ENCODE peak calls at places on chromosomes 4 and X, in four cellular contexts. X, I, Y and Z are unnamed samples.
A peak's percentile ranks its signal among the peaks of the same experiment; 100 is the strongest.

GRCh38 chrX:14529288-14529989 is at the start of gene GLRA2:
- DNase-seq in Y (peak; percentile 1), I (peak; percentile 56), X (no peak), Z (peak; percentile 3)

GRCh38 chr4:98260047-98260578 is 1.1 kb upstream of the RAP1GDS1 start:
- DNase-seq in Y (peak; percentile 52), I (no peak), X (no peak), Z (peak; percentile 34)

GRCh38 chr4:143294310-143294709 is 42.4 kb upstream of the GAB1 start:
- DNase-seq in Y (no peak), I (no peak), X (no peak), Z (no peak)

GRCh38 chr4:140249351-140249750 is 95.4 kb upstream of the MAML3 start:
- DNase-seq in X (no peak), Y (no peak), I (no peak), Z (peak; percentile 14)

GRCh38 chrX:46204721-46205422 is 340.3 kb downstream of the ZNF674 start:
- DNase-seq in X (no peak), I (no peak), Y (no peak), Z (no peak)

GRCh38 chrX:85930099-85930498 is 117.3 kb downstream of the CHM start:
- DNase-seq in Y (no peak), X (no peak), I (no peak), Z (no peak)

GRCh38 chr4:15778191-15778741 is at the start of gene CD38:
- DNase-seq in Y (no peak), I (peak; percentile 73), X (peak; percentile 67), Z (no peak)

GRCh38 chr4:111959202-111959601 is 186.1 kb upstream of the FAM241A start:
- DNase-seq in Y (peak; percentile 2), X (no peak), I (no peak), Z (no peak)

GRCh38 chr4:102616661-102617060 is 115.5 kb downstream of the NFKB1 start:
- DNase-seq in X (no peak), Y (no peak), I (no peak), Z (no peak)

GRCh38 chr4:6153874-6154273 is 46.5 kb downstream of the JAKMIP1 start:
- DNase-seq in X (no peak), Y (no peak), I (no peak), Z (no peak)

GRCh38 chr4:47167391-47167790 is 136.0 kb downstream of the GABRB1 start:
- DNase-seq in I (no peak), X (no peak), Y (no peak), Z (no peak)

GRCh38 chrX:49155243-49155899 is 7.2 kb upstream of the MAGIX start:
- DNase-seq in Y (no peak), X (no peak), I (peak; percentile 51), Z (peak; percentile 62)

GRCh38 chrX:123013141-123013540 is 170.9 kb upstream of the GRIA3 start:
- DNase-seq in X (no peak), I (no peak), Y (no peak), Z (no peak)

GRCh38 chrX:44619039-44619438 is 76.4 kb upstream of the FUNDC1 start:
- DNase-seq in Y (no peak), I (no peak), X (no peak), Z (no peak)

GRCh38 chrX:14039344-14039743 is 9.7 kb upstream of the GEMIN8 start:
- DNase-seq in X (no peak), I (no peak), Y (peak; percentile 28), Z (peak; percentile 73)

GRCh38 chr4:31741321-31741720 is 1021.2 kb downstream of the PCDH7 start:
- DNase-seq in I (no peak), Y (no peak), X (no peak), Z (no peak)

GRCh38 chr4:108527729-108528128 is 92.6 kb upstream of the RPL34 start:
- DNase-seq in Y (no peak), I (no peak), X (no peak), Z (no peak)

GRCh38 chr4:24226018-24226417 is 336.2 kb upstream of the PPARGC1A start:
- DNase-seq in X (no peak), Y (no peak), I (no peak), Z (no peak)

GRCh38 chr4:184805462-184806245 is 20.1 kb downstream of the ACSL1 start:
- DNase-seq in I (no peak), X (no peak), Y (no peak), Z (no peak)

GRCh38 chrX:152958047-152958446 is 35.9 kb downstream of the PNMA5 start:
- DNase-seq in Y (no peak), I (no peak), X (no peak), Z (no peak)

GRCh38 chrX:71533850-71534515 is 1.1 kb downstream of the OGT start:
- DNase-seq in I (peak; percentile 49), Y (peak; percentile 7), X (no peak), Z (peak; percentile 25)

GRCh38 chr4:106287353-106287969 is 28.5 kb downstream of the TBCK start:
- DNase-seq in X (no peak), I (no peak), Y (peak; percentile 97), Z (peak; percentile 12)

GRCh38 chr4:53688186-53688790 is 97.0 kb upstream of the LNX1 start:
- DNase-seq in X (peak; percentile 76), I (no peak), Y (no peak), Z (no peak)

GRCh38 chr4:148315049-148315448 is 127.2 kb downstream of the NR3C2 start:
- DNase-seq in Y (no peak), I (no peak), X (no peak), Z (no peak)

GRCh38 chr4:127781303-127782024 is 658 bp upstream of the HSPA4L start:
- DNase-seq in I (no peak), Y (no peak), X (no peak), Z (no peak)

GRCh38 chr4:117770269-117771087 is 263.8 kb upstream of the NDST3 start:
- DNase-seq in I (no peak), X (no peak), Y (no peak), Z (no peak)

GRCh38 chrX:107146670-107147069 is 28.0 kb upstream of the RBM41 start:
- DNase-seq in I (no peak), Y (no peak), X (no peak), Z (no peak)

GRCh38 chrX:1185556-1185955 is 26.9 kb downstream of the CRLF2 start:
- DNase-seq in I (peak; percentile 26), X (no peak), Y (no peak), Z (no peak)

GRCh38 chr4:150257338-150257737 is 179.1 kb downstream of the DCLK2 start:
- DNase-seq in Y (no peak), X (no peak), I (no peak), Z (no peak)

GRCh38 chr4:75990129-75990528 is 616 bp downstream of the SDAD1 start:
- DNase-seq in X (no peak), Y (peak; percentile 3), I (no peak), Z (no peak)

GRCh38 chr4:20418865-20419451 is 167.3 kb downstream of the SLIT2 start:
- DNase-seq in X (peak; percentile 40), Y (peak; percentile 36), I (no peak), Z (no peak)

GRCh38 chr4:128725405-128725804 is 84.1 kb upstream of the JADE1 start:
- DNase-seq in I (no peak), Y (peak; percentile 61), X (no peak), Z (no peak)

GRCh38 chr4:176769519-176769918 is 23.2 kb downstream of the VEGFC start:
- DNase-seq in I (no peak), X (no peak), Y (no peak), Z (no peak)

DNA sequence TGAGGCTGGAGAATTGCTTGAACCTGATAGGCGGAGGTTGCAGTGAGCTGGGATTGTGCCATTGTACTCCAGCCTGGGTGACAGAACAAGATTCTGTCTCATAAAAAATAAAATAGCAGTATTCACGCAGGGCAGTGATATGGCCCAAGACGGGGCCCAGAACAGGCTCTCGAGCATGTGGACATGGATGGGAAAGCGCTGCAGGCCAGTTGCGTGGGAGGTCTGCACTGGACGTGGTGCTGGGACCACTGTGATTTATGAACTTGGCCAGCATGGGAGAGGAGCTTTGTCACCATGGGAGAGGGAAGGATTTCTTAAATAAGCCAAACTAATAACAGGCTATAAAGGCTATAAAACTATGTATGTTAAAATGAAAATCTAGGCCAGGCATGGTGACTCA is 51.6 kb downstream of the NSD2 start:
- DNase-seq in I (no peak), X (no peak), Y (no peak), Z (no peak)
- TF ChIP-seq CEBPB in I (no peak), X (no peak), Y (no peak), Z (no peak)

GRCh38 chrX:47232803-47233332 is at the start of gene USP11:
- DNase-seq in Y (peak; percentile 47), X (no peak), I (peak; percentile 55), Z (peak; percentile 28)
- TF ChIP-seq ATF3 in Y (no peak), X (no peak), I (no peak), Z (no peak)

DNA sequence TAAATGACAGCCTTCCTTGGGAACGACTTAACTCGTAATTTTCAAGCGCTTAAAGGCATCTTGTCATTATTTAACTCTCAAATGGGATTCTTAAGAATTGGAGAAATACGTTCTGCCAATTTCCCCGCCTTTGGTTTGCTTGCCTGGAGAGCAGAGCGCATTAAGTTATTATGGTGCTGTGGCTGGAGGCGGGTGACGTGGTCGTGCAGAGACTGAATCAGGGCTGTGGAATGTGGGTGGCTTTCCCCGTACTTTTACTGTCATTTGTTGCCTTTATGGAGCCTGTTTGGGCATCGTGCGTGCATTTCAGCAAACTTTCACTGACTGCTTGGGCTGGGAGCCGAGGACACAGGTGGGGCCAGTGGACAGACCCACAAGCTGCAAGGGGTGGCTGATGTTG is 79.0 kb upstream of the PSAPL1 start:
- DNase-seq in X (no peak), Y (no peak), I (no peak), Z (no peak)
- TF ChIP-seq EP300 in X (no peak), Y (no peak), I (no peak), Z (no peak)

DNA sequence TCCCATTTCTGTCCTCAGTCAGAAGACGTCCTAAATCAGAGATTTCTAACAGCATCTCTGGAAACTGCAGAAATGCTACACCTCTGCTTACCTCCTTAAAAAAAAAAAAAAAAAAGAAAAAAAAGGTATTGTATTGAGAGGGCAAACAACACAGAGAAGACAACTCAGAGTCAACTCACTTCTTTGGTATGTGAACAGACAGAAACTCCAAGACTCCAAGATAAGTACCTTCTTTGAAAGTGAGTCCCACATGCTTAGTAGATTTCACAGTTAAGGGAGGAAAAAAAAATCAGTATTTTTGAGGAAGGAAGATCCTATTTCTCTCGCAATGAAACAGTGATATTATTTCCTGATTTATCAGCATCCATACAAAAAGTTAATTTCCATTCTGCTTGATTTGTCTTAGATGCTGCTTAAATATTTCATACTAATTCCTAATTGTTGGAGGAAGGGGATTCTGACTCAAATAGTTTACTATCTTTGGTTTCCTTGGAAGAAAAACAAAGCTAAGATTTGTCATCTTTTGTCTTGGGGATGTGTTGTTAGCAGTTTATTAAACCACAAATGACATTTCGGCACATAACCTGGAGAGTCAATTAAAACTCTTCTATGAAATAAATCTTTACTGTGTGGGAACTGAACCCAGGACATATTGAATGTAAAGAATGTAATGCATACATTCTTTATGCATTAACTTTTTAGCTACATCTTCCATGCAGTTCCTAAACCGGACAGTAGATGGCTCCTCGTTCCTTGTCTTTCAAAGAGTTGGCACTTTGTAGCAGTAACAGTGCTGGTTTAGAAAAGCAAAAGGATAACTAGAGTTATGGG is 4.7 kb downstream of the RASGEF1B start:
- DNase-seq in Y (peak; percentile 56), I (peak; percentile 73), X (peak; percentile 11), Z (peak; percentile 51)
- TF ChIP-seq CEBPB in Y (no peak), I (no peak), X (no peak), Z (no peak)